ENCODE peak calls at places on chromosomes 11 and 22, in four cellular contexts. U, E, F and M are unnamed samples.

GRCh38 chr11:112477152-112477928 is 216.7 kb upstream of the PLET1 start:
- DNase-seq in U (no peak), E (no peak), F (no peak), M (no peak)

GRCh38 chr22:39405346-39406085 is 5.9 kb downstream of the TAB1 start:
- DNase-seq in U (no peak), E (no peak), F (no peak), M (no peak)

GRCh38 chr11:41498726-41499125 is 39.3 kb upstream of the LRRC4C start:
- DNase-seq in U (no peak), E (no peak), F (no peak), M (no peak)

GRCh38 chr11:119322921-119323531 is 6.1 kb upstream of the MCAM start:
- DNase-seq in U (no peak), E (no peak), F (no peak), M (no peak)

GRCh38 chr11:36394056-36394455 is 98.0 kb downstream of the PRR5L start:
- DNase-seq in U (no peak), E (no peak), F (no peak), M (no peak)

GRCh38 chr22:40479887-40480538 is 109.6 kb downstream of the SGSM3 start:
- DNase-seq in U (no peak), E (no peak), F (no peak), M (no peak)

GRCh38 chr11:69655479-69656394 is 14.8 kb downstream of the CCND1 start:
- DNase-seq in U (no peak), E (no peak), F (no peak), M (no peak)

GRCh38 chr11:74826901-74827300 is 78.3 kb downstream of the RNF169 start:
- DNase-seq in U (peak; percentile 40), E (no peak), F (no peak), M (no peak)

GRCh38 chr11:36162909-36163434 is 126.3 kb downstream of the COMMD9 start:
- DNase-seq in U (peak; percentile 40), E (no peak), F (no peak), M (no peak)

GRCh38 chr11:57407941-57408475 is 17.6 kb upstream of the PRG2 start:
- DNase-seq in U (no peak), E (no peak), F (no peak), M (no peak)

GRCh38 chr22:26691377-26691716 is 34.0 kb downstream of the MIAT start:
- DNase-seq in U (no peak), E (no peak), F (no peak), M (no peak)

GRCh38 chr22:26687439-26687838 is 30.1 kb downstream of the MIAT start:
- DNase-seq in U (no peak), E (no peak), F (no peak), M (no peak)

GRCh38 chr22:26689553-26690301 is 32.3 kb downstream of the MIAT start:
- DNase-seq in U (no peak), E (no peak), F (no peak), M (no peak)

GRCh38 chr22:26692215-26692614 is 34.8 kb downstream of the MIAT start:
- DNase-seq in U (no peak), E (no peak), F (no peak), M (no peak)

DNA sequence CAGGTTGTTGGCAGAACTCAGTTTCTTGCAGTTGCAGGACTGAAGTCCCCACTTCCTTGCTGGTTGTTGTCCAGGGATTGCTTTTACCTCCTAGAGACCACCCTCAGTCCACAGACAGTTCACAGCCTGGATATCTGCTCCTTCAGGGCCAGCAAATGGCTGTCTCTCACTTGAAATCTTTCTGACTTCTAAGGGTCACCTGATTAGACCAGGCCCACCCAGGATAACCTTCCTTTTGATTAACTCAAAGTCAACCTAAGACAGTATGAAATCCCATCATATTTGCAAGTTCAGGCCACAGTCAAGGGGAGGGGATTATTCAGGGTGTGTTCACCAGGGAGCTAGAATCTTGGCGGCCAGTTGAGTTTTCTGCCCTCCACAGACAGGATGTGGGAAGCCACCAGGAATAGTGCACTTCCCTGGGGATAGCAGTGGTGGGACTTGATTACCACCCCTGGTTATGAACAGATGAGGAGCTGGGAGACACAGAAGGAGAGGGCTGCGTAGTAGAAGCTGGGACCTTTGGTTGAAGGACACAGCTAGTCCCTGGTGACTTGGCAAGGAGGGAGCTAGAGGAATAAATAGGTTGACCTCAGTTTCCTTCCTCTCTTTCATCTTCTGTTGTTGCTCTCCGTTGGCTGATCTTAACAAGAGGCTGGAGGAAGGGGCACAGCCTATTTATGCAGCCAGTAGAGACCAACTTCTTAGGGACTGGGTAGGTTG is 33.4 kb downstream of the MIAT start:
- DNase-seq in U (no peak), E (no peak), F (no peak), M (no peak)
- TF ChIP-seq ATF2 in U (no peak), E (no peak), F (no peak), M (no peak)

GRCh38 chr11:120511804-120512726 is 517 bp downstream of the GRIK4 start:
- DNase-seq in U (no peak), E (no peak), F (no peak), M (peak; percentile 45)

GRCh38 chr11:120515186-120515723 is 3.7 kb downstream of the GRIK4 start:
- DNase-seq in U (no peak), E (no peak), F (no peak), M (no peak)

GRCh38 chr11:120512727-120513435 is 1.3 kb downstream of the GRIK4 start:
- DNase-seq in U (no peak), E (no peak), F (no peak), M (no peak)

GRCh38 chr11:120514541-120515121 is 3.1 kb downstream of the GRIK4 start:
- DNase-seq in U (no peak), E (no peak), F (no peak), M (no peak)

DNA sequence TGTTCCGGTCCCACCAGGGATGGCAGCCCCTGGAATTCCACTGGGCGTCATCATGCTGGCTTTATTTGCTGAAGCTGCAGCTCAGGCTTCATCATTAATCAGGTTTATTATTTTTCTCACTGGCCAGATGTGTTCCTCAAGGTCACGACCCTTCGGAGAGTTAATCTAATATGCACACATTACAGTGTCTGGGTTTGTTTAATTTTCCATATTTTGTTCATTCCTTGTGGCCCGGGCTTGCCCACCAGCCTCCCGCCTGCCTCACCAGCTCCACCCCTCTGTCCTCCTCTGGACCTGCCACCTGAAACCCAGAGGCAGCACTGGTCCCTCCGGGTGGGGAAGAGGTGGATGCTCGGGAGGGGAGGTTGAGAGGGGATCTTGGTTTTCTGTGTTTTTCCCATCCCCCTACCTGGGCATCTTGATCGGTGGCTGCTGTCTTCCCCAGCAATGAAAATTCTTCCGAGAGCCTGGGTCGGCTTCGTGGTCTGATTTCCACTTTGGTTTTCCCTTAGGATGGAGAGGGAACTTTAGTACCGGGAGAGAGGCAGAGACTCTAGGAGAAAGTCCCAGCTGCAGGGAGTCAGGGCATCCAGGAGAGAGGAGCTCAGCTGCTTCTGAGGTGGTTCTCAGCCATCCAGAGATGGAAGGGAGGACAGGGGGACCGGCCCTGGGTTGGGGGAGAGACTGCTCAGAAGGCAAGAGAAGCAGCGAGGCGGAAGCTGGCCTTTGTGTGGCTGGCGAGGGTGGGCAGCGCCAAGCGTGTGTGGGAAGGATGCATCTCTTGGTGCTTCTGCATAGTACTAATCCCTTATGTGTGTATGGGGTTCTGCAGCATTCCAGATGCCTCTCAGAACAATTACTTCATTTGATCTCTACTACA is 2.1 kb downstream of the GRIK4 start:
- DNase-seq in U (no peak), E (no peak), F (no peak), M (no peak)
- TF ChIP-seq CREM in U (no peak), E (no peak), F (no peak), M (no peak)

DNA sequence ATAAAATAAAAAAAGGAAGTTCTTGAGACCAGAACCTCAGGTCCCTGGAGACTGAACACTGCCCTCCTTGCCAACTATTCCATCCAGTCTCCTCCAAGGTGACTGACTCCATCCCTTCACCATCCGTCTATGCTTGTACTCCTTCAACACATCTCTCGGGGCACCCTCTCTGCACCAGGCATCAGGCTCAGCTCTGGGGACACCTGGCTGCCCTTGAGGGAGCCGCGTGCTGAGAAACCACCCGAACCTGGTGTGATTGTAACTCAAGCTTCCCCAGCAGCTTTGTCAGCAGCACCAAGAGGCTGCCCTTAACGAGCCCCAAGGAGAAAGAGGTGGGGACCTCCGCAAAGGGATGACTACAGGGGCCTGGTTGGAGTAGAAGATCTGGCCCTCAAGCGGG is 1.7 kb downstream of the PTPN5 start:
- DNase-seq in U (no peak), E (no peak), F (no peak), M (no peak)
- TF ChIP-seq ATF2 in U (no peak), E (no peak), F (no peak), M (no peak)

DNA sequence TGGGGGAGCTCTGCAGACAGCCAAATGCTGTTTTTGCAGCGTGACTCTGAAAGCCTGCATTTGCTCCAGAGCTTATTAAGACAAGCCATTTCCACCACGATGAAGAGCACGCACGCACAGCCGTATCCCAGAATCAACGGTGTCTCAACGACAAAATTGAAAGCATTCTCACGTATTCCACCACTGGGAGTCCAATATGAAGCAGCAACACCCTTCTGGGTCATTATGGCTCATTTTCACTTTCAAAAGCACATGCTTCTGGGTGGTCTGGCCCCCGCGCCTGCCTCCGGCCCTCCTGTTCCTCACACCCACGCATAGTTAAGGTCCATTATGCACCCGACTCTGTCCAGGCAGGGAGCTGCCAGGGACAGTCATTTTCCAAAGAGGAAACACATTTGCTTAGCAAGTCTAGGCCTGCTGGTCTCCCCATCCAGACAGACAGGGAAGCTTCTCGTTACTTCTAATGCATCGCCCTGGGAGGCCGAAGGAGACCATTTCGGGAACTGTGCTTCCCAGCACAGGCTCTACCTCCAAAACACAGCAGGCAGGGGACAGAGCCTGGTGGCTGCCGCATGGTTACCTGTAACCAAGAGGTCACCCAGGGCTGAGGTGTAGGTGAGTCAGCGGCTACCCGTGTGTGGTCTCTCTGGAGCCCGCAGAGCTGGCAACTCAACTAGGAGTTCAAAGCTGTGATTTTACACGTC is 87.0 kb upstream of the SHANK2 start:
- DNase-seq in U (no peak), E (no peak), F (no peak), M (no peak)
- TF ChIP-seq CREM in U (no peak), E (no peak), F (no peak), M (no peak)